ENCODE peak calls at places on chromosome 22, in five cellular contexts. N is dorsolateral prefrontal cortex, U is HL-60, E is GM06990, S is mesothelial cell of epicardium. K is an unnamed sample.

GRCh38 chr22:26086359-26086758 is 82.9 kb upstream of the SEZ6L start:
- DNase-seq in N (no peak), U (no peak), E (no peak), S (no peak), K (no peak)

GRCh38 chr22:22968366-22968765 is 80.8 kb downstream of the IGLL5 start:
- DNase-seq in N (no peak), U (no peak), E (no peak), S (no peak), K (no peak)

GRCh38 chr22:24706732-24707476 is 67.6 kb downstream of the PIWIL3 start:
- DNase-seq in N (no peak), U (no peak), E (no peak), S (no peak), K (no peak)

GRCh38 chr22:20965104-20965887 is 1.8 kb upstream of the AIFM3 start:
- DNase-seq in N (no peak), U (no peak), E (no peak), S (no peak), K (no peak)

GRCh38 chr22:33747029-33747428 is 173.2 kb downstream of the LARGE1 start:
- DNase-seq in N (no peak), U (no peak), E (no peak), S (no peak), K (no peak)

GRCh38 chr22:50271011-50271394 is 823 bp upstream of the MAPK11 start:
- DNase-seq in N (no peak), U (no peak), E (no peak), S (no peak), K (no peak)

GRCh38 chr22:20530368-20531153 is 23.2 kb downstream of the MED15 start:
- DNase-seq in N (no peak), U (no peak), E (no peak), S (no peak), K (no peak)

GRCh38 chr22:47379037-47379436 is 616.6 kb downstream of the TBC1D22A start:
- DNase-seq in N (no peak), U (no peak), E (no peak), S (no peak), K (no peak)

GRCh38 chr22:47300698-47301405 is 538.4 kb downstream of the TBC1D22A start:
- DNase-seq in N (no peak), U (no peak), E (no peak), S (no peak), K (no peak)

GRCh38 chr22:39900306-39901227 is at the start of gene GRAP2:
- DNase-seq in N (no peak), U (no peak), E (peak; percentile 72), S (no peak), K (no peak)

GRCh38 chr22:43897751-43898261 is 6.0 kb upstream of the PNPLA5 start:
- DNase-seq in N (no peak), U (no peak), E (no peak), S (no peak), K (no peak)

GRCh38 chr22:43894122-43894521 is 2.3 kb upstream of the PNPLA5 start:
- DNase-seq in N (no peak), U (no peak), E (no peak), S (no peak), K (no peak)

GRCh38 chr22:43893266-43893665 is 1.5 kb upstream of the PNPLA5 start:
- DNase-seq in N (no peak), U (no peak), E (no peak), S (no peak), K (no peak)

GRCh38 chr22:43892183-43892894 is 526 bp upstream of the PNPLA5 start:
- DNase-seq in N (no peak), U (no peak), E (no peak), S (no peak), K (no peak)

DNA sequence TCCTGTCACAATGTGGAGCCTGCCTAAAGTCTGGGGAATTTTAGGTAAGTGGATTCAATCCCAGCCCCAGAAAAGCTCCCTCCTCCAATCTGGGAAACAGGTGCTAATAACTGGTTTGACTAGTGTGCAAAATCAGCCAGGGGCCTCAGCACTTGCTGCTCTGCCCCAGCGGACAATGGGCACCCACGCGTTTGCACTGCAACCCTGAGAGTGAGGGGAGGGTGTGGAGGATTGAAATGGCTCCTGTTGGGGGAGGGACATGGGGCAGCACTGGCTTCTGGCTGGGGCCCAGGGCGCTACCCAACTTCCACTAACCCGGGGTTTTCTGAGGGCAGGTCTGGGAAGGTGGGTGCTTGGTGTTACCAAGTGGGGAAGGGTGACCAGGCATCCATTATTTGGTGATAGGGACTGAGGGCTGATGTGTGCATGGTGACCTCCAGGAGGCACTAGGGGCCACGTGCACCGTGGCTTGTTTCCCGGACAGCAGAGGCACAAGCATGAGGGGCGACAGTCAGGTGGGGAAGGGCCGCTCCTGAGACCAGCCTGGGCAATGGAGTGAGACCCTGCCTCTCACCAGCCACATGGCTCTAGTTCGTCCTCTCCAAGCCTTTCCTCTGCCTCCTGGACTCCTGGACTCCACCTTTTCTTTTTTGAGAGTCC is 4.3 kb upstream of the PNPLA5 start:
- DNase-seq in N (no peak), U (no peak), E (no peak), S (no peak), K (no peak)
- TF ChIP-seq CTCF in N (no peak), U (no peak), E (no peak), S (no peak), K (no peak)

GRCh38 chr22:29702025-29702930 is 17.5 kb upstream of the CABP7 start:
- DNase-seq in N (no peak), U (no peak), E (no peak), S (no peak), K (no peak)
- TF ChIP-seq CTCF in N (no peak), U (no peak), E (no peak), S (no peak), K (no peak)

DNA sequence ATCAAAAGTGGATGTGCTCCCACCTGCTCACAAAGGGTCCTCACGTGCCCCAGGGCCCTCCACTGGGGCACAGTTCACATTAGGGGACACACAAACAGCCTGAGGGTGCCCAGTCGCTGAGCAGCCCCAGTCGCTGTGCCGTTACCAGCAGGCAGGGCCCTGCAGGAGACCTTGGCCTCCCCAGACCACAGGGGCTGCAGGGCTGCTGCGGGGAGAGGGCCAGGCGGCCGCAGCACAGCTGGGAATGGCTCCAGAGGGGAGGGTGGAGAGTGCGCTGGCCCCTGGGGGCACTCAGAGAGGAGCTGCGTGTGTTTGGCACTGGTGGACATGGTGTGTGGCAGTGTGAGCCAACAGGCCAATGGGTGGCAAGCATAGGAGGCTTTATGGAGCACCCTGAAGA is 20.3 kb upstream of the PACSIN2 start:
- DNase-seq in N (no peak), U (no peak), E (no peak), S (no peak), K (no peak)
- TF ChIP-seq CTCF in N (no peak), U (no peak), E (no peak), S (no peak), K (no peak)

GRCh38 chr22:35116817-35117216 is 50.9 kb downstream of the ISX start:
- DNase-seq in N (no peak), U (no peak), E (no peak), S (no peak), K (no peak)
- TF ChIP-seq CTCF in N (no peak), U (no peak), E (peak; percentile 24), S (no peak), K (no peak)

GRCh38 chr22:36902143-36902911 is 11.1 kb upstream of the CSF2RB start:
- DNase-seq in N (no peak), U (no peak), E (no peak), S (no peak), K (no peak)

GRCh38 chr22:36900880-36901279 is 12.5 kb upstream of the CSF2RB start:
- DNase-seq in N (no peak), U (no peak), E (no peak), S (no peak), K (no peak)

GRCh38 chr22:36907464-36907863 is 6.0 kb upstream of the CSF2RB start:
- DNase-seq in N (no peak), U (no peak), E (no peak), S (no peak), K (no peak)

GRCh38 chr22:36901411-36902142 is 11.9 kb upstream of the CSF2RB start:
- DNase-seq in N (no peak), U (no peak), E (peak; percentile 71), S (no peak), K (no peak)

GRCh38 chr22:36904260-36904659 is 9.2 kb upstream of the CSF2RB start:
- DNase-seq in N (no peak), U (no peak), E (no peak), S (no peak), K (no peak)
- TF ChIP-seq CTCF in N (no peak), U (no peak), E (peak; percentile 10), S (no peak), K (no peak)

GRCh38 chr22:46051646-46052045 is 74.7 kb upstream of the WNT7B start:
- DNase-seq in N (no peak), U (no peak), E (no peak), S (no peak), K (no peak)

GRCh38 chr22:46053563-46054090 is 76.7 kb upstream of the WNT7B start:
- DNase-seq in N (peak; percentile 67), U (no peak), E (peak; percentile 65), S (no peak), K (peak; percentile 71)

GRCh38 chr22:46054091-46054877 is 77.3 kb upstream of the WNT7B start:
- DNase-seq in N (peak; percentile 55), U (no peak), E (peak; percentile 68), S (no peak), K (peak; percentile 47)

GRCh38 chr22:46052331-46052771 is 75.4 kb upstream of the WNT7B start:
- DNase-seq in N (no peak), U (no peak), E (no peak), S (no peak), K (no peak)

DNA sequence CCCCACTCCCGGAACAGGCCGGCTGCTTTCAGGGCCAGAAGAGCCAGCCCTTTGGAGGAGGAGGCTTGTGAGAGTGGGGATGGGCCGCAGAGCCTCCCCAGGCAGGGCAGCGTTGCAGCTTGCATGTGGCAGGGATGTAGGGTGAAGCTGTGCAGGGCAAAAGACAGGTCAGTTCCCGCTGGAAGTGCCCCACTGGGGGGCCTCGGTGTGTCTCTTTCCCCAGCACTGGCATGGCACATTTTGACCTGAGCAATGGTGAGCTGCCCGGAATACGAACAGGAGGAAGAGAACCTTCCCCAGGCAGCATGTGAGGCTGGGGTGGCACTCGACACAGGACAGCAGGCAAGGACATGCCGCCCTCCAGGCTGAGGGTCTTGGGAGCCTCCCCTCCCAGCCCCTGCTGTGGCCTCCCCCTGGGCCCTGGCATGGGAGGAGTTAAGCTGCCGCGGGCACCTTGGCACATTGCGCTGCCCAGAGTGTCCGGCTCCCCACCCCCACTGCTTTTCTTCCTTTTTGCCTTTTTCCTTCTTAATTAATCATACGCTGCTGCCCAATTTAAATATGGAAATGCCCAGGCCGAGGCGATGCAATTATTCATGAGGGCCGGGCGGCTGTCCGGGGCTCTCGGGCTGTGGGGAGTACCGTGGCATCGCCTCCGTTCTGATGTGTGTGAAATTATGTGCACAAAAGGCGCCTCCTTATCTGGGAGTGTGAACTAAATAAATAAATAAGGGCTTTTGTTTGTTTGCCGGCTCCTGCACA is 76.0 kb upstream of the WNT7B start:
- DNase-seq in N (peak; percentile 35), U (no peak), E (no peak), S (no peak), K (no peak)
- TF ChIP-seq CTCF in N (no peak), U (no peak), E (no peak), S (no peak), K (no peak)

K was measured in activated B cell treated with CpG ODN at 0.5 μM for 24 hours.